ENCODE peak calls at places on chromosomes 3 and 15, in nine cellular contexts. W, X, E, J, O, R, S, Y and H are unnamed samples. For H3K27me3 and H3K4me1, the result is how much of the 10 kb centered on the place peaks cover.

GRCh38 chr15:58513008-58513407 is 81.2 kb downstream of the LIPC start:
- DNase-seq in W (no peak), X (no peak), E (no peak), J (no peak), O (no peak), R (no peak), S (no peak), Y (no peak), H (peak)

GRCh38 chr3:190017575-190018288 is 103.0 kb downstream of the P3H2 start:
- DNase-seq in W (no peak), X (peak), E (no peak), J (no peak), O (no peak), R (no peak), S (no peak), Y (peak), H (peak)

GRCh38 chr3:42024578-42025387 is 62.9 kb upstream of the ULK4 start:
- DNase-seq in W (peak), X (no peak), E (no peak), J (no peak), O (no peak), R (no peak), S (no peak), Y (no peak), H (peak)

GRCh38 chr3:27591811-27592210 is 107.6 kb upstream of the SLC4A7 start:
- DNase-seq in W (no peak), X (no peak), E (no peak), J (no peak), O (no peak), R (no peak), S (no peak), Y (no peak), H (no peak)

GRCh38 chr3:25895443-25895842 is 105.6 kb downstream of the OXSM start:
- DNase-seq in W (no peak), X (no peak), E (no peak), J (no peak), O (no peak), R (no peak), S (no peak), Y (no peak), H (no peak)

GRCh38 chr3:87798567-87798947 is 260.2 kb downstream of the CGGBP1 start:
- DNase-seq in W (no peak), X (no peak), E (no peak), J (no peak), O (no peak), R (no peak), S (no peak), Y (no peak), H (no peak)

GRCh38 chr3:137105277-137105977 is 147.6 kb downstream of the IL20RB start:
- DNase-seq in W (no peak), X (peak), E (peak), J (no peak), O (no peak), R (no peak), S (peak), Y (peak), H (peak)

GRCh38 chr15:85793641-85794597 is 806 bp downstream of the KLHL25 start:
- DNase-seq in W (no peak), X (no peak), E (no peak), J (no peak), O (peak), R (peak), S (peak), Y (no peak), H (peak)

GRCh38 chr15:61794276-61794675 is 266.0 kb downstream of the VPS13C start:
- DNase-seq in W (no peak), X (no peak), E (no peak), J (no peak), O (no peak), R (no peak), S (no peak), Y (no peak), H (peak)

GRCh38 chr15:99472416-99473145 is 93.2 kb upstream of the MEF2A start:
- DNase-seq in W (peak), X (no peak), E (no peak), J (no peak), O (no peak), R (no peak), S (no peak), Y (no peak), H (no peak)

GRCh38 chr3:52062499-52062898 is 6.1 kb upstream of the DUSP7 start:
- DNase-seq in W (peak), X (no peak), E (no peak), J (no peak), O (peak), R (no peak), S (no peak), Y (peak), H (no peak)

GRCh38 chr15:95032181-95032580 is 800.8 kb downstream of the MCTP2 start:
- DNase-seq in W (no peak), X (no peak), E (no peak), J (no peak), O (no peak), R (no peak), S (no peak), Y (no peak), H (peak)

GRCh38 chr3:100969557-100969916 is 23.7 kb downstream of the ABI3BP start:
- DNase-seq in W (no peak), X (no peak), E (no peak), J (no peak), O (no peak), R (no peak), S (no peak), Y (no peak), H (no peak)

GRCh38 chr15:77342767-77343166 is 77.1 kb downstream of the PEAK1 start:
- DNase-seq in W (no peak), X (no peak), E (no peak), J (no peak), O (no peak), R (no peak), S (no peak), Y (no peak), H (no peak)

GRCh38 chr3:64150527-64151238 is 74.6 kb downstream of the PRICKLE2 start:
- DNase-seq in W (no peak), X (peak), E (no peak), J (no peak), O (peak), R (no peak), S (no peak), Y (peak), H (peak)

GRCh38 chr3:54841461-54841860 is 86.4 kb downstream of the LRTM1 start:
- DNase-seq in W (no peak), X (no peak), E (no peak), J (no peak), O (no peak), R (no peak), S (no peak), Y (no peak), H (no peak)

GRCh38 chr15:48331796-48332641 is 790 bp downstream of the DUT start:
- DNase-seq in W (peak), X (peak), E (peak), J (peak), O (peak), R (peak), S (no peak), Y (peak), H (peak)

GRCh38 chr3:50345586-50345985 is at the start of gene ZMYND10:
- DNase-seq in W (peak), X (peak), E (no peak), J (no peak), O (peak), R (peak), S (peak), Y (peak), H (peak)

GRCh38 chr3:36615861-36616260 is 148.5 kb downstream of the DCLK3 start:
- DNase-seq in W (no peak), X (no peak), E (no peak), J (no peak), O (no peak), R (no peak), S (no peak), Y (no peak), H (no peak)

GRCh38 chr15:94387854-94388441 is 156.6 kb downstream of the MCTP2 start:
- DNase-seq in W (no peak), X (no peak), E (no peak), J (no peak), O (no peak), R (no peak), S (no peak), Y (no peak), H (peak)

GRCh38 chr3:135271562-135272290 is 476.7 kb downstream of the EPHB1 start:
- DNase-seq in W (no peak), X (no peak), E (no peak), J (no peak), O (no peak), R (no peak), S (no peak), Y (no peak), H (no peak)

GRCh38 chr3:171375704-171376103 is 84.5 kb downstream of the TNIK start:
- DNase-seq in W (no peak), X (no peak), E (no peak), J (no peak), O (no peak), R (no peak), S (no peak), Y (no peak), H (no peak)

GRCh38 chr3:133283958-133284807 is 115.7 kb upstream of the BFSP2 start:
- DNase-seq in W (no peak), X (no peak), E (no peak), J (no peak), O (no peak), R (no peak), S (peak), Y (no peak), H (no peak)

GRCh38 chr3:53384465-53385277 is 37.3 kb upstream of the DCP1A start:
- DNase-seq in W (no peak), X (no peak), E (no peak), J (no peak), O (no peak), R (no peak), S (no peak), Y (no peak), H (no peak)

GRCh38 chr3:47622648-47623047 is 44.0 kb upstream of the CSPG5 start:
- DNase-seq in W (no peak), X (no peak), E (no peak), J (no peak), O (no peak), R (no peak), S (no peak), Y (no peak), H (no peak)
- H3K27me3 ChIP-seq in W (under half), X (under half), E (under half), J (under half), O (under half), R (under half), S (under half), Y (under half), H (under half)

DNA sequence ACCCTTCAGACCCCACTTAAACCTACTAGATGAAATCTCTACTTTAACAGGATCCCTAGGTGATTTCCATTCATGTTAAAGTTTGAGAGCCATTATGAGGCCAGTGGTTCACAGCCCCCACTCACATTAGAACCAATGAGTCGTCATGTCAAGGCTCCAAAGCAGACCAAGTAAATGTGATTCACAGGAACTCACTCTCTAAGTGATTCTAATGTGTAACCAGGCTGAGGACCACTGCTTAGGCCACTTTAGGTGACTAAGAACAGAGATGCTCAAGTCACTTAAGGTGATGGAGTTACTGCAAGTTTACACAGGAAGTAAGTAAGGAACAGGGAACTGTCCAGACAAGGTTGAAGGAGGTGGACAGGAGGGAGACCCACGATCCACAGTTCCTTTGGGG is 7.7 kb downstream of the GALNT15 start:
- DNase-seq in W (no peak), X (no peak), E (no peak), J (no peak), O (no peak), R (no peak), S (no peak), Y (no peak), H (no peak)
- H3K4me1 ChIP-seq in W (under half), X (under half), E (under half), J (under half), O (under half), R (under half), S (under half), Y (half or more), H (under half)

GRCh38 chr15:64334530-64334929 is 21.4 kb downstream of the CSNK1G1 start:
- DNase-seq in W (no peak), X (no peak), E (no peak), J (no peak), O (no peak), R (no peak), S (no peak), Y (no peak), H (no peak)

GRCh38 chr15:64340355-64340754 is 15.6 kb downstream of the CSNK1G1 start:
- DNase-seq in W (no peak), X (no peak), E (no peak), J (no peak), O (no peak), R (no peak), S (no peak), Y (no peak), H (no peak)

GRCh38 chr15:64341961-64342360 is 14.0 kb downstream of the CSNK1G1 start:
- DNase-seq in W (no peak), X (no peak), E (no peak), J (no peak), O (no peak), R (no peak), S (no peak), Y (no peak), H (no peak)

GRCh38 chr15:64333986-64334385 is 22.0 kb downstream of the CSNK1G1 start:
- DNase-seq in W (no peak), X (no peak), E (no peak), J (no peak), O (no peak), R (no peak), S (no peak), Y (no peak), H (no peak)

DNA sequence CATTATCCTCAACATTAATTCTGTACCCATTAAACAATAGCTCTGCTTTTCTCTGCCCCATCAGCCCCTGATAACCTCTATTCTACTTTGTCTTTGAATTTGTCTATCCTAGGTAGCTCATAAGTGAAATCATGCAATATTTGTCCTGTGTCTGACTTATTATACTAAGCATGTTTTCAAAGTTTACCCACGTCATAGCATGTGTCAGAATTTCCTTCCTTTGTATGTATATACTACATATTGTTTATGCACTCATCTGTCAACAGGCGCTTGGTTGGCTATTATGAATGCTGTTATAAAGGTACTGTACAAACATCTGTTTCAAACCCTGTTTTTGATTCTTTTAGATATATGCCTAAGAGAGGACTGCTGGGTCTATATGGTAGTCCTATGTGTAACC is 18.2 kb downstream of the CSNK1G1 start:
- DNase-seq in W (no peak), X (no peak), E (no peak), J (no peak), O (no peak), R (no peak), S (no peak), Y (no peak), H (no peak)
- H3K27me3 ChIP-seq in W (under half), X (under half), E (under half), J (under half), O (under half), R (under half), S (under half), Y (under half), H (under half)

DNA sequence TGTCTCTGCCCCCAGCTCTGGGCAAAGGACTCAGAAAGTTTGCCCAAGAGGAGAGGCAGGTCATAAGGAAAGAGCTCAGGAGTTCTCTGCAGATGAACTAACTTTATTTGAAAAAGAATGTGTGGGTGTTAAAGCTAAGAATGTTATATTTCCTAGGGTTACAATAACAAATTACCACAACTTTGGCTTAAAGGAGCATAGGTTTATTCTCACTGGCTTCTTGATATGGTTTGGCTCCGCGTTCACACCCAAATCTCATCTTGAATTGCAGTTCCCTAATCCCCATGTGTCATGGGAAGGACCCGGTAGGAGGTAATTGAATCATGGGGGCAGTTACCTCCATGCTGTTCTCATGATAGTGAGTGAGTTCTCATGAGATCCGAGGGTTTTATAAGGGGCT is 383.7 kb upstream of the CFAP20DC start:
- DNase-seq in W (no peak), X (no peak), E (no peak), J (no peak), O (no peak), R (no peak), S (no peak), Y (no peak), H (no peak)
- H3K4me1 ChIP-seq in W (under half), X (under half), E (under half), J (under half), O (under half), R (under half), S (under half), Y (under half), H (under half)

GRCh38 chr15:66117841-66118240 is 135.7 kb downstream of the MEGF11 start:
- DNase-seq in W (no peak), X (no peak), E (no peak), J (no peak), O (no peak), R (no peak), S (no peak), Y (no peak), H (no peak)
- H3K27me3 ChIP-seq in W (under half), X (under half), E (under half), J (under half), O (under half), R (under half), S (under half), Y (under half), H (under half)

DNA sequence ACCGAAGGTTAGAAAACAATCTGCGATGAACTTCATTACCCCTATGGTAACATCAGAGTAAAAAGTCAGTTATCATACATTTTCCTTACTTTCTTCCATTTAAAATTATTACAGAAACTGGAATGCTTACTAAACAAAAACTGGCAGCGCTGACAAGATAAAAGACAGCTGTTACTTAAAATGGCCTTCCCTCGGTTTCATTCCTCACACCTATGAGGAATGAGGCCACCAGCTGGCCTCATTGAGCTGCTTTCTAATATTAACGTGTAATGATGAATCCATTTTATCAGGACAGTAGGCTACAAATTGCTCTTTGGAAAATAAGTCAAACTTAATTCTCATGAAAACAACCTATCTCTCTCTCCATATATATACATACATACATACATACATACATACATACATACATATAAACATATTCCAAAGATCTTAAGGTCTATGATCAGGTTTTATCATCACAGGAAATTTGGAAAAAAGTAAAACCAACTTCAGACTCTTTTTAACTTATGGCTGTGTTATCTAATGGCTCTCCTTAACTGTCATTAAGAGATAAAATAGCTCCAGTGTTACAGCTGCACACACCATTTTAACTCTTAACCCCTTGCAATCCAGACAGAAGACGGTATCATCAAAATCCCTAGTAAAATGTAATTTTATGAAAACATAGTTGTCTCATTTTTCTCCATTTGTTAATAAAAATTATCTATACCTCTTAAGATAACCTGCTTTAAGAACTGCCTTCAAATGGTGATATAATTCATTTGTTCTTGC is 5.2 kb downstream of the CCNL1 start:
- DNase-seq in W (no peak), X (no peak), E (no peak), J (no peak), O (no peak), R (no peak), S (no peak), Y (no peak), H (no peak)
- H3K4me1 ChIP-seq in W (half or more), X (half or more), E (half or more), J (half or more), O (half or more), R (half or more), S (under half), Y (under half), H (under half)

GRCh38 chr3:127212231-127212630 is 19.3 kb downstream of the PRR23E start:
- DNase-seq in W (no peak), X (no peak), E (no peak), J (peak), O (no peak), R (no peak), S (no peak), Y (no peak), H (no peak)
- H3K27me3 ChIP-seq in W (under half), X (under half), E (under half), J (under half), O (under half), R (under half), S (under half), Y (under half), H (under half)

GRCh38 chr3:195911041-195911945 is 2.9 kb upstream of the TNK2 start:
- DNase-seq in W (no peak), X (no peak), E (no peak), J (no peak), O (no peak), R (no peak), S (no peak), Y (no peak), H (no peak)
- H3K4me1 ChIP-seq in W (under half), X (under half), E (under half), J (half or more), O (under half), R (under half), S (under half), Y (under half), H (under half)